ENCODE peak calls at places on chromosomes 4 and X, in seven cellular contexts. H is SK-N-SH, Z is HepG2, A is GM12878, Q is GM12891, E is K562, T is H1. D is an unnamed sample.

GRCh38 chrX:103248553-103248952 is 6.4 kb downstream of the TCEAL8 start:
- DNase-seq in H (peak), A (no peak), E (peak), T (no peak), Q (no peak), Z (no peak), D (no peak)

GRCh38 chr4:7105261-7105660 is 37.4 kb upstream of the GRPEL1 start:
- DNase-seq in T (no peak), Q (no peak), E (no peak), Z (no peak), H (no peak), A (no peak), D (no peak)

GRCh38 chrX:138874271-138874670 is 162.8 kb upstream of the FGF13 start:
- DNase-seq in A (no peak), E (no peak), Q (no peak), T (no peak), Z (no peak), H (no peak), D (no peak)

GRCh38 chr4:126627255-126627654 is 1005.5 kb upstream of the INTU start:
- DNase-seq in Q (no peak), H (peak), T (no peak), E (peak), Z (no peak), A (no peak), D (no peak)

GRCh38 chr4:86159216-86159615 is 200.6 kb downstream of the MAPK10 start:
- DNase-seq in H (no peak), T (no peak), A (no peak), E (no peak), Q (no peak), Z (no peak), D (no peak)

GRCh38 chrX:106039920-106040319 is 1.4 kb upstream of the SERPINA7 start:
- DNase-seq in H (no peak), Q (no peak), A (no peak), T (no peak), E (no peak), Z (peak), D (no peak)

GRCh38 chr4:86892639-86892965 is 380 bp upstream of the C4orf36 start:
- DNase-seq in H (no peak), Z (no peak), A (no peak), T (no peak), Q (peak), E (no peak), D (no peak)

GRCh38 chrX:121832446-121832845 is 785.0 kb downstream of the GLUD2 start:
- DNase-seq in Q (no peak), E (no peak), A (no peak), H (no peak), T (no peak), Z (no peak), D (no peak)

GRCh38 chrX:10006770-10007169 is 39.6 kb downstream of the CLDN34 start:
- DNase-seq in Z (no peak), T (no peak), H (no peak), Q (no peak), A (no peak), E (no peak), D (no peak)

GRCh38 chrX:40054793-40055192 is 43.0 kb downstream of the BCOR start:
- DNase-seq in E (no peak), H (no peak), T (no peak), Z (no peak), Q (no peak), A (no peak), D (no peak)

GRCh38 chr4:158042591-158043030 is 130.2 kb downstream of the GASK1B start:
- DNase-seq in A (no peak), T (no peak), Z (no peak), Q (no peak), H (no peak), E (no peak), D (no peak)
- TF ChIP-seq TAF1 in A (no peak), T (no peak), Z (no peak), Q (no peak), H (no peak), E (no peak), D (no peak)

DNA sequence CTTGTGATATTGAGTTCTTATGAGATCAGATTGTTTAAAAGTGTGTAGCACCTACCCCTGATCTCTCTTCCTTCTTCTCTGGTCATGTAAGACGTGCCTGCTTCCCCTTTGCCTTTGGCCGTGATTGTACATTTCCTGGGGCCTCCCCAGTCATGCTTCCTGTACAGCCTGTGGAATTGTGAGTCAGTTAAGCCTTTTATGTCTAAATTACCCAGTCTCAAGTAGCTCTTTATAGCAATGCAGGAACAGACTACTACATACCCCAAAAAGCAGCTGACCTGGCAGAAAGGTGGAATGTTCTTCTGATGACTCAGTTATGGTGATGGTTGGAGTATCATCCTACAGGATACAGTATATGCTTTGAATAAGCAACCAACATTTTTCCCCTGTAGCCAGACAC is 11.4 kb upstream of the MCUB start:
- DNase-seq in T (no peak), Z (no peak), E (no peak), H (no peak), Q (no peak), A (no peak), D (no peak)
- TF ChIP-seq POLR2AphosphoS5 in T (no peak), Z (no peak), E (no peak), H (peak), Q (no peak), A (no peak), D (no peak)

DNA sequence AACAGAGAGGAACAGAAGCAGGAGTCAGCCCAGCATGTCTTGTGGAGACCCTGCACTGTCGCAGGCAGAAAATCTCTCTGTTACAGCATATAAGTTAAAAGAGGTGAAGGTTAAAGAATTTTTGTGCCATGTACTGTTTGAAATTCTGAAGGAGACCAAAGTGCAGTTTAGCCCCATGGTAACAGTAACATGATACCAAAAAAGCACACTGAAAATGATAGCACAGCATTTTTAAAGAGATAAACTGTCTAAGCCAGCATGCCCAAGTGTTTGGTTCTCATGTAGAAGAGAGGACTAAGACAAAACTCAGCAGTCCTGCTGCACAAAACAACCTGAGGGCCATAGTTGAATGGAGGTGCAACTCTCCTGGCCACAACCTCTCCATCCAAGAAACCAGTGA is 41.9 kb upstream of the PARM1 start:
- DNase-seq in Z (peak), Q (no peak), H (no peak), T (no peak), A (no peak), E (no peak), D (no peak)
- TF ChIP-seq TAF1 in Z (no peak), Q (no peak), H (no peak), T (no peak), A (no peak), E (no peak), D (no peak)

GRCh38 chr4:169249214-169249973 is 21.4 kb downstream of the SH3RF1 start:
- DNase-seq in E (no peak), H (no peak), A (no peak), Z (peak), Q (no peak), T (no peak), D (no peak)
- TF ChIP-seq POLR2AphosphoS5 in E (no peak), H (no peak), A (no peak), Z (no peak), Q (no peak), T (no peak), D (no peak)

GRCh38 chr4:182143822-182144620 is 99.2 kb upstream of the TENM3 start:
- DNase-seq in H (peak), E (no peak), Z (no peak), Q (no peak), T (no peak), A (no peak), D (no peak)

GRCh38 chr4:182143086-182143821 is 99.9 kb upstream of the TENM3 start:
- DNase-seq in H (no peak), Q (no peak), E (no peak), T (no peak), A (no peak), Z (no peak), D (no peak)

GRCh38 chr4:182141623-182142022 is 101.6 kb upstream of the TENM3 start:
- DNase-seq in E (no peak), A (no peak), Z (no peak), Q (no peak), T (no peak), H (no peak), D (no peak)

GRCh38 chr4:182141046-182141445 is 102.2 kb upstream of the TENM3 start:
- DNase-seq in Q (no peak), E (no peak), T (no peak), Z (no peak), A (no peak), H (no peak), D (no peak)

GRCh38 chr4:182142146-182143085 is 100.8 kb upstream of the TENM3 start:
- DNase-seq in Q (no peak), Z (no peak), A (no peak), T (no peak), E (no peak), H (no peak), D (no peak)
- TF ChIP-seq TAF1 in Q (no peak), Z (no peak), A (no peak), T (no peak), E (no peak), H (no peak), D (no peak)